ENCODE peak calls at places on chromosomes 5 and 9, in eight cellular contexts. H is hepatocyte; F is Panc1; R is activated T-cell treated with anti-CD3 and anti-CD28 coated beads for 1 hour; J is stimulated activated naive CD4-positive, alpha-beta T cell; G is RWPE1; Q is fibroblast of the conjunctiva; D is SW 1271. E is an unnamed sample.

GRCh38 chr5:92119110-92119509 is 736.0 kb upstream of the ARRDC3 start:
- DNase-seq in H (no peak), F (no peak), R (no peak), J (no peak), G (no peak), Q (no peak), D (no peak), E (no peak)

GRCh38 chr9:96638606-96639364 is 16.3 kb downstream of the PRXL2C start:
- DNase-seq in H (no peak), F (no peak), R (no peak), J (no peak), G (no peak), Q (no peak), D (no peak), E (no peak)

GRCh38 chr9:128072144-128073021 is 4.4 kb downstream of the SLC25A25 start:
- DNase-seq in H (peak), F (no peak), R (peak), J (no peak), G (no peak), Q (peak), D (no peak), E (peak)

GRCh38 chr9:7178729-7179128 is 421.0 kb downstream of the KDM4C start:
- DNase-seq in H (no peak), F (no peak), R (no peak), J (no peak), G (no peak), Q (no peak), D (no peak), E (no peak)

GRCh38 chr9:96858018-96858573 is 3.8 kb upstream of the ZNF782 start:
- DNase-seq in H (peak), F (no peak), R (no peak), J (no peak), G (peak), Q (no peak), D (no peak), E (no peak)

GRCh38 chr5:146681586-146681945 is 165.6 kb upstream of the GPR151 start:
- DNase-seq in H (no peak), F (no peak), R (no peak), J (no peak), G (no peak), Q (no peak), D (no peak), E (no peak)

GRCh38 chr9:68546596-68547390 is 6.1 kb upstream of the TMEM252 start:
- DNase-seq in H (no peak), F (no peak), R (no peak), J (no peak), G (no peak), Q (no peak), D (no peak), E (no peak)

GRCh38 chr5:178277346-178277745 is 44.7 kb upstream of the PHYKPL start:
- DNase-seq in H (no peak), F (no peak), R (no peak), J (no peak), G (no peak), Q (no peak), D (no peak), E (no peak)

GRCh38 chr5:108529381-108529780 is 147.5 kb upstream of the FBXL17 start:
- DNase-seq in H (no peak), F (no peak), R (no peak), J (no peak), G (no peak), Q (no peak), D (no peak), E (no peak)

GRCh38 chr9:130268521-130269131 is 3.1 kb downstream of the HMCN2 start:
- DNase-seq in H (no peak), F (no peak), R (no peak), J (no peak), G (no peak), Q (no peak), D (no peak), E (no peak)

GRCh38 chr5:67319935-67320725 is 123.5 kb upstream of the CD180 start:
- DNase-seq in H (no peak), F (no peak), R (no peak), J (no peak), G (peak), Q (no peak), D (no peak), E (no peak)

GRCh38 chr5:175214152-175214551 is 229.8 kb downstream of the DRD1 start:
- DNase-seq in H (peak), F (peak), R (no peak), J (no peak), G (peak), Q (peak), D (peak), E (peak)

E was measured in LoVo.